ENCODE peak calls at places on chromosome 4, in seven cellular contexts. K is brain microvascular endothelial cell, G is lower lobe of right lung, S is ascending aorta, U is BE2C, O is psoas muscle, V is esophagus squamous epithelium. H is an unnamed sample.

GRCh38 chr4:57426779-57427395 is 316.7 kb upstream of the IGFBP7 start:
- DNase-seq in U (peak; percentile 77), V (no peak), O (peak; percentile 51), G (peak; percentile 74), S (no peak), K (peak; percentile 76), H (no peak)

GRCh38 chr4:104487105-104487504 is 7.6 kb downstream of the CXXC4 start:
- DNase-seq in K (no peak), G (no peak), O (no peak), S (no peak), V (no peak), U (peak; percentile 76), H (no peak)

GRCh38 chr4:23476514-23477090 is 413.2 kb downstream of the PPARGC1A start:
- DNase-seq in K (no peak), U (no peak), S (no peak), O (no peak), G (no peak), V (no peak), H (no peak)

GRCh38 chr4:81498046-81498445 is 26.3 kb upstream of the RASGEF1B start:
- DNase-seq in K (no peak), O (no peak), U (no peak), G (no peak), S (no peak), V (no peak), H (no peak)

GRCh38 chr4:143617994-143618679 is 82.3 kb downstream of the FREM3 start:
- DNase-seq in O (no peak), K (no peak), U (no peak), V (no peak), G (no peak), S (no peak), H (peak; percentile 11)

GRCh38 chr4:153074501-153075255 is 129.6 kb upstream of the TRIM2 start:
- DNase-seq in O (no peak), G (no peak), U (no peak), V (no peak), K (no peak), S (no peak), H (no peak)

GRCh38 chr4:6885953-6886557 is 23.6 kb upstream of the TBC1D14 start:
- DNase-seq in K (peak; percentile 38), S (peak; percentile 50), G (peak; percentile 83), V (no peak), O (peak; percentile 72), U (no peak), H (no peak)

GRCh38 chr4:183130328-183131155 is 31.5 kb downstream of the WWC2 start:
- DNase-seq in O (no peak), G (no peak), V (no peak), K (peak; percentile 40), S (no peak), U (peak; percentile 61), H (no peak)

GRCh38 chr4:156169011-156169410 is 215.3 kb upstream of the CTSO start:
- DNase-seq in S (peak; percentile 8), K (peak; percentile 96), U (no peak), G (no peak), V (no peak), O (no peak), H (peak; percentile 58)

GRCh38 chr4:156109943-156110925 is 156.6 kb upstream of the CTSO start:
- DNase-seq in O (no peak), U (peak; percentile 33), S (no peak), K (no peak), G (no peak), V (no peak), H (no peak)

GRCh38 chr4:879730-880079 is 52.4 kb downstream of the GAK start:
- DNase-seq in O (no peak), U (no peak), K (no peak), G (no peak), S (no peak), V (no peak), H (no peak)

GRCh38 chr4:7817877-7818675 is 121.6 kb downstream of the AFAP1 start:
- DNase-seq in V (no peak), U (peak; percentile 97), O (no peak), G (no peak), K (peak; percentile 51), S (no peak), H (no peak)

GRCh38 chr4:125316781-125317525 is 2.2 kb downstream of the FAT4 start:
- DNase-seq in U (peak; percentile 55), K (peak; percentile 23), S (no peak), G (peak; percentile 55), O (peak; percentile 41), V (no peak), H (no peak)

GRCh38 chr4:55393461-55394320 is 2.1 kb upstream of the TMEM165 start:
- DNase-seq in V (no peak), U (no peak), G (no peak), K (no peak), O (no peak), S (no peak), H (no peak)

GRCh38 chr4:7429069-7429416 is 5.7 kb downstream of the PSAPL1 start:
- DNase-seq in G (peak; percentile 31), V (no peak), U (no peak), O (no peak), K (no peak), S (no peak), H (no peak)

DNA sequence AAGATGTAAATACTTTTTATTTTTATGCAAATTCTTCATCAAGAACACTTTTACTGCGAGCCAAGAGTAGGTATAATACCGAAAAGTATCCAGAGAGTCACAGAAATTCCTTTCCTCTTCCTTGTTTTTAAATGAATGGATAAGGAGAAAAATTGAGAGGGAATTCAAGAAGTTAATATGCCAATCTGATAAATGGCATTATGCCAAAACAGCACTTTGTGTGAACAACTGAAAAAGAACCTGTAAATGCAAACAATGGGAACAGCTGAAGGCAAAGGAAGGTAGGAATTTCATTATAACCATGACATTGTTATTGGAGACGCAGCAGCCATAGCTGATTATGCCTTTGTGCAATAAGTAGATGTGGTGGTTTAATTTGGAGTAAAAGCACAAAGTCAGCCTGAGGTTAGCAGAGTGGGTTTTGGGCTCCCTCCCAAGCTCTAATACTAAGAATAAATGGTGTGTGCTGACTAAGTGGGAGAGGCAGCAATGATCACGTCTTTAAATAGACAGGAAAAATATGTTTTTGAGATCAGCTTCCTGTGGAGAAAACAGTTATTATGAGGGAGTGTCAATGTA is 209.8 kb upstream of the NDST4 start:
- DNase-seq in O (no peak), U (no peak), V (no peak), K (no peak), G (no peak), S (no peak), H (peak; percentile 35)
- TF ChIP-seq CTCF in O (no peak), U (no peak), V (no peak), K (no peak), G (no peak), S (no peak), H (no peak)

GRCh38 chr4:174521800-174522182 is 497 bp downstream of the HPGD start:
- DNase-seq in G (peak; percentile 55), V (no peak), O (no peak), U (no peak), K (no peak), S (no peak), H (no peak)

GRCh38 chr4:174524242-174524641 is 2.0 kb upstream of the HPGD start:
- DNase-seq in S (no peak), G (no peak), V (no peak), U (no peak), O (no peak), K (no peak), H (no peak)

GRCh38 chr4:174520655-174521054 is 1.6 kb downstream of the HPGD start:
- DNase-seq in G (no peak), U (no peak), V (no peak), O (no peak), K (no peak), S (no peak), H (no peak)

GRCh38 chr4:174522183-174523002 is at the start of gene HPGD:
- DNase-seq in O (peak; percentile 58), S (peak; percentile 13), V (no peak), G (peak; percentile 88), K (no peak), U (peak; percentile 52), H (no peak)

DNA sequence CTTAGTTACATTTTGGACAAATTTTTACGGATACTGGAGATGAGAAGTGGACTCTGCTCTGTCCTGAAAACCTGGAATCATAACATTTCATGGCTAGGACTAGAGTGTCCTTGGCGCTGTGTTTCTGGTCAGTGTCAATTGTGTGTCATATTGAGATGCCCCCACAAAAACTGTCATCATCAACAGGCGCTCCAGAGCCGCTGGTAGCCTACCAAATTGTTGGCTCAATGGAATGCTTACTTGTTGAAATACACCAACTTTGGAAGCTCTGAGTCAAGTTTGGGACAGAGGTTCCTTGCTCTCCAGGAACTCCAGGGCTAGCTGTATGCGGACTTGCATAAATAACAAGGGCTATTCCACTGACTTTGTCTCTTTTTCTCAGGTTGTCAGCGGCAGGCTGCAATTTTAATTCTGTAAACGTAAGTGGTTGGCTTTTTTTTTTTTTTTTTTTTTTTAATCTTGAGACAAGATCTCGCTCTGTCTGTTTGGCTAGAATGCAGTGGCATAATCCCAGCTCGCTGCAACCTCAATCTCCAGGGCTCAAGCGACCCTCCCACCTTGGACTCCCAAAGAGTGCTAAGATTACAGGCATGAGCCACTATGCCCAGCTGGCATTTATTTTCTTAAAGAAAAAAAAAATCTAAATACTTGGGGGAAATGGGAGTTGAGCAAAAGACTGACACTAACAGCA is 860 bp upstream of the HPGD start:
- DNase-seq in U (no peak), O (no peak), V (no peak), K (no peak), S (no peak), G (no peak), H (no peak)
- H3K4me3 ChIP-seq in U (peak overlapping the region; percentile 50), O (peak overlapping the region; percentile 72), V (peak overlapping the region; percentile 78), K (peak overlapping the region; percentile 64), S (peak overlapping the region; percentile 78), G (peak overlapping the region; percentile 71), H (no peak overlapping the region)

DNA sequence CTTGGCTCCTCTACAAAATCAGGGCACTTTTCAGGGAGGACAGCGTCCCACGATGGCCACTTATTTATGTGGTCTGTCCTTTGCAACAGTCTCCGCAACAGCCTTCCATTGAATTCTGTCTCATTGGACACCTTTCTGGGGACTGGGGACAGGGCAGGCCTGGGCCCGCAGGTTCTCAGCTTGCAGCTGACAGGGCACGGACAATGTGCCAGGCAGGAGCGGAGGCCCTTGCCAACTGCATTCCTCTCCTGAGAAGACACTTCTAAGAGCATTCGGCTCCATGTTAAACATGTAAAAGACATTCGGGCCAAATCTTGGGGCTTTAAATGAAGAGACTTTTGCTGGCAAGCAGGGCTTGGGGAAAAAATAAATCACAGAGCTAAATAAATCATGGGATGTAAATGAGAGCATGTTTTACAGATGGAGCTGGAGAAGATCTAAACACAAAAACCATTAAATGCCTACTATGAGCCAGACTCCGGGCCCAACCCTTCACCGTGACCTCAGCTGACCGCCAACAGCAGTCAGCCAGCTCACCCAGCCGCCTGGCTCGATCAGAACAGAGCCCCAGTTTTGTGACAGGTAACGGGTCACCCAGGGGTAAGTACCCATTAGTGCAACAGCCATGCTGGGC is 14.9 kb downstream of the WDR1 start:
- DNase-seq in U (no peak), K (no peak), S (no peak), G (no peak), V (no peak), O (no peak), H (no peak)
- H3K36me3 ChIP-seq in U (peaks cover 14% of the 10 kb centered on the region), K (peaks cover 83% of the 10 kb centered on the region), S (peaks cover 62% of the 10 kb centered on the region), G (peaks cover 72% of the 10 kb centered on the region), V (peaks cover 24% of the 10 kb centered on the region), O (peaks cover 6% of the 10 kb centered on the region), H (peaks cover 35% of the 10 kb centered on the region)

DNA sequence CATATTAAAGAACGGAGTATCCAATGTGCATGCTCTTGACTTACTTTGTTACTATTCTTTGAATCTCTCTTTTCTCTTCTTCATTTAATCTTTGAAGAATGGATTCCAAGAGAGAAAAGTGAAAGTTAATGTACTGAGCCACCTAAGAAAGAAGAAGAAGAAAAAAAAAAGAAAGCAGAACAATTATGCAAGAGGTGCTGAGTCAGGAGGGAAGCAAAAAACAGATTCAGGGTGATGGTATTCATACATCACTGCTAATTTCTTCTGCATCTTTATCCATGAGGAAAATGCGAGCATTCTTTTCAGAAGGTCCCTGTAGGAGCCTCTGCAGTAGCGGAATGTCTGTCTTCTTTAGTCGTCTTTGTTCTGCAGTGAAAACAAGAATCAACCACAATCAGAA is 43.9 kb downstream of the RASSF6 start:
- DNase-seq in K (no peak), V (no peak), U (no peak), S (no peak), G (no peak), O (no peak), H (no peak)
- TF ChIP-seq CTCF in K (no peak), V (no peak), U (no peak), S (no peak), G (no peak), O (no peak), H (no peak)